ENCODE peak calls at places on chromosomes 6 and 20, in six cellular contexts. N is GM12878, T is endothelial cell of umbilical vein, J is HepG2, Z is A549, H is K562. W is an unnamed sample.

GRCh38 chr6:18380165-18380564 is 7.0 kb upstream of the RNF144B start:
- DNase-seq in N (no peak), T (no peak), J (no peak), Z (no peak), H (no peak), W (no peak)

GRCh38 chr6:135022050-135022697 is 32.4 kb downstream of the HBS1L start:
- DNase-seq in N (no peak), T (no peak), J (no peak), Z (no peak), H (no peak), W (no peak)

GRCh38 chr6:117174835-117175360 is 90.5 kb upstream of the VGLL2 start:
- DNase-seq in N (no peak), T (no peak), J (no peak), Z (no peak), H (no peak), W (no peak)

GRCh38 chr6:92826633-92827032 is 592.7 kb downstream of the EPHA7 start:
- DNase-seq in N (peak), T (no peak), J (peak), Z (no peak), H (no peak), W (no peak)

GRCh38 chr6:135902756-135903331 is 51.3 kb downstream of the PDE7B start:
- DNase-seq in N (no peak), T (peak), J (no peak), Z (no peak), H (no peak), W (no peak)

GRCh38 chr20:14830466-14830865 is 493.1 kb upstream of the FLRT3 start:
- DNase-seq in N (peak), T (no peak), J (no peak), Z (no peak), H (no peak), W (no peak)

GRCh38 chr20:36575066-36575743 is 1.8 kb downstream of the TGIF2 start:
- DNase-seq in N (no peak), T (peak), J (peak), Z (peak), H (peak), W (peak)

GRCh38 chr6:130882370-130882769 is 55.2 kb downstream of the SMLR1 start:
- DNase-seq in N (no peak), T (no peak), J (no peak), Z (no peak), H (no peak), W (peak)

GRCh38 chr20:59673288-59673997 is 69.1 kb downstream of the PHACTR3 start:
- DNase-seq in N (no peak), T (no peak), J (no peak), Z (no peak), H (no peak), W (no peak)

GRCh38 chr20:53037621-53038020 is 65.5 kb downstream of the TSHZ2 start:
- DNase-seq in N (no peak), T (no peak), J (no peak), Z (no peak), H (no peak), W (no peak)

GRCh38 chr6:110492584-110492983 is 16.2 kb upstream of the SLC22A16 start:
- DNase-seq in N (no peak), T (no peak), J (no peak), Z (no peak), H (no peak), W (no peak)

GRCh38 chr20:5741089-5741488 is 9.1 kb upstream of the SHLD1 start:
- DNase-seq in N (no peak), T (no peak), J (no peak), Z (no peak), H (peak), W (no peak)

GRCh38 chr6:6586167-6586566 is 2.4 kb upstream of the LY86 start:
- DNase-seq in N (no peak), T (no peak), J (no peak), Z (no peak), H (no peak), W (no peak)

GRCh38 chr20:46811328-46812084 is 83.1 kb upstream of the EYA2 start:
- DNase-seq in N (no peak), T (no peak), J (no peak), Z (no peak), H (no peak), W (no peak)

DNA sequence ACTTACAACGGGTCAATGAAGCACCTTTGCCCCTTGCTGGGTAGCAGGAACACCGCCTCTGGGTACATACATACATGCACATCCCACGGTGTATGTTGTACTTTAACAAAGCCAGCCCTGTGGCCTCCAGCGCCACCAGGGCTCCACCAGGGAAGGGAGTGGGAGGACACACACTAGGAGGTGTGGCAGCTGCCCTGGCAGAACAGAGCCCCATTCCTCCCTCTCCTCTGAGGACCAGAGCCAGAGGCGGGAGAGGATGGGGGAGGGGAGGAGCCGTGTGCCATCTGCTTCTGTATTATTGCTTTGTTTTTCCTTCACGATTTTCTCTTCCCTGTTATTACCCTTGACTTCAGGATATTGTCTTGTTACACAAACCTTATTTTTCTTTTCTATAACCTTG is 105.8 kb upstream of the TRAF3IP2 start:
- DNase-seq in N (no peak), T (peak), J (no peak), Z (no peak), H (no peak), W (no peak)
- TF ChIP-seq CTCF in N (no peak), T (no peak), J (no peak), Z (no peak), H (no peak), W (no peak)

GRCh38 chr6:1540864-1541521 is 68.7 kb upstream of the FOXC1 start:
- DNase-seq in N (no peak), T (no peak), J (peak), Z (no peak), H (no peak), W (no peak)
- TF ChIP-seq MYC in N (no peak), T (no peak), J (no peak), Z (no peak), H (no peak), W (no peak)

DNA sequence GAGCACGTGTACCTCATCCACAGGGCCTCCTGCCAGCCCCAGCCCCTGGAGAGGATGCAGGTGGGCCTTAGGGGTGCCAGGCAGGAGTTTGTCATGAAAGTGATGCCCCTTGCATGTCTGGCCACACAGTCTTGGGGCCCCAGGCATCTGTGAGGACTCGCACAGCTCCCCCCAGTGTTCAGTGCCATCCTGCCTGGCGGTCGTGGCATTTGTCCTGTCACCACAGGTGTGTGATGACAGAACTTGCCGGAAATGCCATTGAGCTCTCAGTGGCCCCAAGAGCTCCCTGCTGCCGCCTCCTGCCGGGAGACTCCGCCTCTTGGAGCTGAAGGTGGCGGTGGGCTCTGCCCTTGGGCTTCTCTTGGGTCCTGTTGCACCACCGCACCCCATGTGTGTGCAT is 30.6 kb upstream of the ADRM1 start:
- DNase-seq in N (no peak), T (no peak), J (no peak), Z (no peak), H (no peak), W (no peak)
- TF ChIP-seq MAX in N (no peak), T (no peak), J (no peak), Z (no peak), H (no peak), W (no peak)

DNA sequence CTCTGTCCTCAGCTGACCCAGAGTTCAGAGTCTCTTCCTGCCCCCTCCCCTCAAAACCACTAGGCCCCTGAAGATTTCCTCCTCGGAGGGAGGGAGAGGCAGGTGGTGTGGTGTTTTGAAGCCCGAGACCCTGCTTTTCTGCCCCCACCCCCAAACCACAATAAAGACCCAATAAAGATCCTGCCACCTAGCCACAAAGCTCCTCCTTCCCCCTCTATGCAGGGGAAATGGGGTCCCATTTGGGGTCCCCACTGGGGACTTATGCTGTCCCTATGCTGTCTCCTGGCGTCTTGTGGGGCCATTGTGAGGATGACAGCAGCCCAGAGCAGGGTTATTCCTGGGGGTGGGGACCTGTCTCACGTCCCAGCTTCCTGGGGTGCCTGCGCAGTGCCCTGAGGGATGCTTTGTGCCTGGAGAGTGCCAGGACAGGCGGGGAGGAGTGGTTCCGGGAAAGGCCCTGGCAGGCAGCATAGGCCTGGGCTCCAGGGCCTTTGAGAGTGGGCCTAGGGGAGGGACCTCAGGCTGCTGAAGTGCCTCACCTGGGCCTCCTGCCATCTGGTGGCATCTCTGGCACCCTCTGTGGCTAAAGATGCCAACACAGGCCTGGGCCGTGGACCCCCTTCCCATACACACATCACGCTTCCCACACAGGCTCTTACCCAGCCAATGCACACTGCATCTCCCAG is 8.0 kb upstream of the ARMC12 start:
- DNase-seq in N (no peak), T (no peak), J (no peak), Z (no peak), H (no peak), W (peak)
- TF ChIP-seq CTCF in N (no peak), T (no peak), J (peak), Z (no peak), H (no peak), W (no peak)

GRCh38 chr20:24314053-24314452 is 155.4 kb upstream of the SYNDIG1 start:
- DNase-seq in N (no peak), T (no peak), J (no peak), Z (no peak), H (no peak), W (no peak)

GRCh38 chr20:24316731-24317130 is 152.7 kb upstream of the SYNDIG1 start:
- DNase-seq in N (no peak), T (no peak), J (no peak), Z (no peak), H (no peak), W (no peak)

GRCh38 chr20:24318569-24319352 is 150.7 kb upstream of the SYNDIG1 start:
- DNase-seq in N (no peak), T (no peak), J (no peak), Z (no peak), H (no peak), W (no peak)

GRCh38 chr20:24321939-24322338 is 147.5 kb upstream of the SYNDIG1 start:
- DNase-seq in N (no peak), T (no peak), J (no peak), Z (no peak), H (no peak), W (no peak)

GRCh38 chr20:24317224-24317623 is 152.2 kb upstream of the SYNDIG1 start:
- DNase-seq in N (no peak), T (no peak), J (no peak), Z (no peak), H (no peak), W (no peak)
- TF ChIP-seq MYC in N (no peak), T (no peak), J (no peak), Z (no peak), H (no peak), W (no peak)

GRCh38 chr6:1200706-1201105 is 111.2 kb upstream of the FOXQ1 start:
- DNase-seq in N (no peak), T (no peak), J (peak), Z (no peak), H (no peak), W (no peak)

GRCh38 chr6:1197309-1197708 is 114.6 kb upstream of the FOXQ1 start:
- DNase-seq in N (no peak), T (no peak), J (no peak), Z (no peak), H (no peak), W (no peak)

GRCh38 chr6:1201547-1202200 is 110.2 kb upstream of the FOXQ1 start:
- DNase-seq in N (no peak), T (no peak), J (no peak), Z (no peak), H (no peak), W (no peak)

GRCh38 chr6:1202201-1202600 is 109.7 kb upstream of the FOXQ1 start:
- DNase-seq in N (no peak), T (no peak), J (no peak), Z (no peak), H (no peak), W (no peak)

DNA sequence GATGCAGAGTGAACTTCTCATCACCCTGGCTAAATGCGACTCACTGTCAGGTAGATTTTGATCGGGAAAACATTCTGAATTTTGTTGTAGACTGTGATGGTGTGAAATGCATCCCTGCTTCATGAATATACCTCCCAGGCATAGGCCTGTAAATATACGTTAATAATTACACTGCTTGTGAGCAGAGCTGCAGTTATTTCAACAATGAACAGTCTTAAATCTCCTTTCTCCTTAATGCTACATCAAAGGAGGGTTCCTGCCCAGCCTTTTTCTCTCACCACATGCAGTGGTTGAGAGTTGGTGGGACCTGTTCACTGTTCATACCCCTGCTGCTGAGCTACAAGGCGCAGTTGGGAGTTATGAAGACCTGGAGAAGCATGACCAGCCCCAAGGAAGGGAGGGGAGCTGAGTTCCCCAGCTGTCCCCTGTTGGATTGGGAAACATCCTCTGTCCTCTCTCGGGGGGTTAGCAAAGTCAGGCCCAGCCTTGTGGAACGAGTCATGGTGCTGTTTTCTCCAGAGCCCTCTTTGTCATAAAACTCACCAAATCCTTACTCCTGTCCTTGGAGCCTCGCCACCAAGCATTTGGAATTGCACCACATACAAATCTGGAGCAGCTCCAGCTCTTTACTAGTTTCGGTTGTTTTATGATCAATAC is 111.8 kb upstream of the FOXQ1 start:
- DNase-seq in N (no peak), T (no peak), J (no peak), Z (no peak), H (no peak), W (no peak)
- TF ChIP-seq MAX in N (no peak), T (no peak), J (no peak), Z (no peak), H (no peak), W (no peak)

W was measured in NB4.